ENCODE peak calls at places on chromosomes 13 and 19, in six cellular contexts. B, X, V, A, U and L are unnamed samples.

GRCh38 chr13:97068146-97068545 is 73.9 kb upstream of the OXGR1 start:
- DNase-seq in X (no peak), B (no peak), V (no peak), A (no peak), U (no peak), L (no peak)

GRCh38 chr13:110714798-110715394 is 1.4 kb downstream of the ING1 start:
- DNase-seq in B (no peak), V (peak), X (no peak), A (no peak), U (peak), L (no peak)

GRCh38 chr13:101331731-101332130 is 84.6 kb downstream of the NALCN start:
- DNase-seq in B (no peak), A (no peak), V (no peak), X (no peak), U (no peak), L (no peak)

GRCh38 chr19:18711893-18712292 is 28.4 kb downstream of the CRTC1 start:
- DNase-seq in X (no peak), A (no peak), U (no peak), V (no peak), B (no peak), L (no peak)

GRCh38 chr13:40130871-40131636 is 475.6 kb downstream of the COG6 start:
- DNase-seq in A (no peak), U (peak), B (no peak), X (no peak), V (no peak), L (no peak)

GRCh38 chr19:12365094-12365371 is 450 bp downstream of the ZNF442 start:
- DNase-seq in X (peak), B (no peak), V (no peak), A (no peak), U (no peak), L (no peak)

GRCh38 chr19:22422220-22422619 is at the start of gene ZNF98:
- DNase-seq in X (no peak), A (no peak), V (no peak), U (no peak), B (no peak), L (no peak)

GRCh38 chr19:10432736-10433130 is 12.4 kb downstream of the PDE4A start:
- DNase-seq in X (no peak), U (no peak), B (no peak), A (no peak), V (no peak), L (no peak)

GRCh38 chr19:15629003-15629880 is 11.5 kb upstream of the CYP4F3 start:
- DNase-seq in X (peak), V (peak), U (peak), A (peak), B (peak), L (peak)

GRCh38 chr19:13872695-13873389 is 4.1 kb upstream of the NANOS3 start:
- DNase-seq in A (no peak), B (peak), U (no peak), X (peak), V (peak), L (no peak)

GRCh38 chr19:34350161-34350561 is 14.8 kb upstream of the GPI start:
- DNase-seq in V (no peak), U (no peak), B (peak), A (no peak), X (no peak), L (no peak)

GRCh38 chr13:79937311-79938243 is 403.3 kb downstream of the SPRY2 start:
- DNase-seq in B (no peak), U (no peak), V (no peak), X (no peak), A (no peak), L (no peak)

GRCh38 chr13:35964764-35965163 is 166.4 kb downstream of the DCLK1 start:
- DNase-seq in A (no peak), U (peak), B (no peak), V (no peak), X (no peak), L (no peak)

GRCh38 chr13:37701972-37702371 is 103.4 kb upstream of the POSTN start:
- DNase-seq in B (no peak), U (no peak), A (no peak), X (no peak), V (no peak), L (no peak)

GRCh38 chr13:52669677-52670076 is 17.0 kb downstream of the SUGT1 start:
- DNase-seq in X (no peak), U (no peak), B (no peak), A (no peak), V (no peak), L (no peak)

GRCh38 chr13:53758946-53759345 is 730.3 kb downstream of the OLFM4 start:
- DNase-seq in A (no peak), B (no peak), U (no peak), V (no peak), X (no peak), L (no peak)

GRCh38 chr13:40519637-40520036 is 146.8 kb downstream of the FOXO1 start:
- DNase-seq in A (no peak), B (no peak), V (no peak), X (no peak), U (no peak), L (no peak)

GRCh38 chr13:79459906-79460305 is 21.0 kb upstream of the NDFIP2 start:
- DNase-seq in U (no peak), X (no peak), B (no peak), V (no peak), A (no peak), L (no peak)

GRCh38 chr19:42066075-42066754 is 3.8 kb downstream of the GRIK5 start:
- DNase-seq in X (peak), V (peak), A (no peak), U (no peak), B (no peak), L (no peak)

GRCh38 chr13:31909889-31910551 is 121.6 kb upstream of the FRY start:
- DNase-seq in U (peak), X (peak), A (peak), B (no peak), V (no peak), L (no peak)

GRCh38 chr19:42531313-42531712 is 3.0 kb upstream of the CEACAM1 start:
- DNase-seq in B (no peak), X (no peak), A (no peak), V (peak), U (no peak), L (no peak)

GRCh38 chr19:8355631-8356402 is 8.1 kb upstream of the ANGPTL4 start:
- DNase-seq in X (peak), A (no peak), U (peak), V (no peak), B (no peak), L (no peak)

GRCh38 chr13:33322474-33322827 is 36.9 kb upstream of the STARD13 start:
- DNase-seq in X (no peak), V (no peak), A (no peak), B (no peak), U (no peak), L (no peak)

GRCh38 chr13:110525328-110526319 is 35.9 kb downstream of the RAB20 start:
- DNase-seq in U (no peak), B (peak), X (no peak), A (peak), V (no peak), L (peak)

GRCh38 chr13:94710081-94710809 is 2.1 kb downstream of the SOX21 start:
- DNase-seq in V (no peak), U (no peak), X (no peak), B (no peak), A (no peak), L (no peak)

DNA sequence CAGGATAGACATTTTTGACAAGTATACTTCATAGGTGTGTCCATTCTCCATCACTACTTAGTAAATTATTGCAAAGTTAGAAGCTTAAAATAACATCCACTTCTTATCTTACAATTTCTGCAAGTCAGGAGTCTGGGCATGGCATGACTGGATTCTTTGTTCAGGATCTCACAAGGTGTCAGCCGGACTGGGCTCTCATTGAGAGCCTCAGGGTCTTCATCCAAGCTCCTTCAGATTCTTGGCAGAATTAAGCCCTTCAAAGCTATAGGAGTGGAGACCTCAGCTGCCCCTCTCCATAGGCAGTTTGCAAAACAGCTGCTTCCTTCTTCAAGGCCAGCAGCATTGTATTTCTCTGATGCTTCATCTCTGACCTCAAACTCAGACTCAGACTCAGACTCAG is 9.1 kb upstream of the SIN3B start:
- DNase-seq in A (no peak), U (no peak), X (no peak), V (no peak), B (no peak), L (no peak)
- TF ChIP-seq TAF1 in A (no peak), U (no peak), X (no peak), V (no peak), B (no peak), L (no peak)

DNA sequence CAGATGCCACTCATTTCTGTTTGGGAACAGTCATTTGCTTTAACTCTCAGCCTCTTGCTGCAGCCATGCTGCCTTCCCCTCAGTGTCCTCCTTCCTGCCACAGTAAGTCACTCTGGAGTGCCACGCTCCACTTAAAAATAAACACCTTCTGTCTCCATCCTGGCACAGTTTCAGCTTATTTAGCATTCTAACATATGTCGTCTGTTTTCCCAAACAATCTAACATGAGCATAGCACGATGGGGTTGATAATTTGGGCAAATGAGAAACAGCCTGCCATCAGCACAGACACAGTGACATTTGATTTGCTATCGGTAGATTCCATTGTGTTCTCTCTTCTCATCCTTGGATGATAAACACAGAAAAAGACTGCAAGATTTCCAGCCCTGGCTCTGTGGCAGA is 768.6 kb downstream of the UQCRFS1 start:
- DNase-seq in B (no peak), U (no peak), A (no peak), X (no peak), V (no peak), L (no peak)
- TF ChIP-seq POLR2AphosphoS5 in B (no peak), U (no peak), A (no peak), X (no peak), V (no peak), L (no peak)

DNA sequence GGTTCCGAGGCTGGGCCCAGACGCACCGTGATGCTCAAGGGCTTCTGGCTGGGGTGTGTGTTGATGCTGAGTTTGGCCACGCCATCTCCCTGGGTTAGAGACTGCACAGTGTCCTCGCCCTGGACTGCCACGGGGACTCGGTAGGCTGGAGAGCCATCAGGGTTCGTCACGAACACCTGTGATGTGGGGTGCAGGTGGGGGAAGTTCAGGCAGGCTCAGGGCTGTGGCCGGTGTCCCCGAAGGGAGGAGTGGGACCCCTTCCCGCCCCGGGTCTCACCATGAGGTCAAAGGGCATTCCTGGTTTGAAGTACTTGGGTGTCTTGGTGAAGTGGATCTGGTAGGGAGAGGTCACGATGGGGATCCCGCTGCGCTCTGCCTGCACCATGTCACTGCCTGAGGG is 8.2 kb downstream of the C3 start:
- DNase-seq in V (no peak), U (no peak), A (no peak), X (no peak), B (no peak), L (no peak)
- TF ChIP-seq POLR2A in V (no peak), U (no peak), A (no peak), X (no peak), B (no peak), L (no peak)

GRCh38 chr19:48845384-48845783 is 9.1 kb upstream of the HSD17B14 start:
- DNase-seq in B (no peak), X (no peak), U (no peak), V (no peak), A (no peak), L (no peak)
- TF ChIP-seq TAF1 in B (no peak), X (no peak), U (no peak), V (no peak), A (no peak), L (no peak)

GRCh38 chr19:39970674-39971379 is at the start of gene PSMC4:
- DNase-seq in A (peak), V (peak), B (peak), U (peak), X (peak), L (peak)
- TF ChIP-seq POLR2AphosphoS5 in A (peak), V (peak), B (peak), U (peak), X (peak), L (peak)